ENCODE peak calls at places on chromosome 18, in seven cellular contexts. One of them, this sample, is unnamed. For H3K4me1, the result is how much of the 10 kb centered on the place peaks cover.

GRCh38 chr18:2102022-2102421 is 469.3 kb downstream of the METTL4 start:
- DNase-seq in IMR-90: no peak
- DNase-seq in mesenchymal stem cell: no peak
- DNase-seq in neuronal stem cell: no peak
- DNase-seq in H9: no peak
- DNase-seq in H1: no peak
- DNase-seq in trophoblast cell: no peak
- DNase-seq in this sample: no peak

GRCh38 chr18:8601277-8602032 is 7.8 kb upstream of the RAB12 start:
- DNase-seq in IMR-90: no peak
- DNase-seq in mesenchymal stem cell: no peak
- DNase-seq in neuronal stem cell: no peak
- DNase-seq in H9: no peak
- DNase-seq in H1: no peak
- DNase-seq in trophoblast cell: no peak
- DNase-seq in this sample: no peak

GRCh38 chr18:2827076-2827475 is 19.7 kb upstream of the EMILIN2 start:
- DNase-seq in IMR-90: no peak
- DNase-seq in mesenchymal stem cell: no peak
- DNase-seq in neuronal stem cell: no peak
- DNase-seq in H9: no peak
- DNase-seq in H1: no peak
- DNase-seq in trophoblast cell: no peak
- DNase-seq in this sample: no peak

GRCh38 chr18:55494899-55495298 is 93.1 kb downstream of the TCF4 start:
- DNase-seq in IMR-90: peak
- DNase-seq in mesenchymal stem cell: no peak
- DNase-seq in neuronal stem cell: no peak
- DNase-seq in H9: no peak
- DNase-seq in H1: no peak
- DNase-seq in trophoblast cell: no peak
- DNase-seq in this sample: no peak

GRCh38 chr18:4839639-4840038 is 357.4 kb downstream of the AKAIN1 start:
- DNase-seq in IMR-90: no peak
- DNase-seq in mesenchymal stem cell: no peak
- DNase-seq in neuronal stem cell: no peak
- DNase-seq in H9: no peak
- DNase-seq in H1: no peak
- DNase-seq in trophoblast cell: no peak
- DNase-seq in this sample: no peak

GRCh38 chr18:67517224-67517765 is 775 bp upstream of the DSEL start:
- DNase-seq in IMR-90: peak
- DNase-seq in mesenchymal stem cell: no peak
- DNase-seq in neuronal stem cell: no peak
- DNase-seq in H9: no peak
- DNase-seq in H1: no peak
- DNase-seq in trophoblast cell: no peak
- DNase-seq in this sample: no peak

GRCh38 chr18:60534539-60534938 is 162.0 kb upstream of the MC4R start:
- DNase-seq in IMR-90: peak
- DNase-seq in mesenchymal stem cell: no peak
- DNase-seq in neuronal stem cell: no peak
- DNase-seq in H9: no peak
- DNase-seq in H1: no peak
- DNase-seq in trophoblast cell: no peak
- DNase-seq in this sample: no peak

GRCh38 chr18:51196811-51197660 is 445 bp downstream of the MEX3C start:
- DNase-seq in IMR-90: peak
- DNase-seq in mesenchymal stem cell: peak
- DNase-seq in neuronal stem cell: peak
- DNase-seq in H9: peak
- DNase-seq in H1: peak
- DNase-seq in trophoblast cell: peak
- DNase-seq in this sample: peak

GRCh38 chr18:10424576-10425314 is 29.7 kb upstream of the APCDD1 start:
- DNase-seq in IMR-90: no peak
- DNase-seq in mesenchymal stem cell: peak
- DNase-seq in neuronal stem cell: no peak
- DNase-seq in H9: no peak
- DNase-seq in H1: no peak
- DNase-seq in trophoblast cell: no peak
- DNase-seq in this sample: no peak

GRCh38 chr18:51137051-51137729 is 60.3 kb downstream of the MEX3C start:
- DNase-seq in IMR-90: no peak
- DNase-seq in mesenchymal stem cell: no peak
- DNase-seq in neuronal stem cell: no peak
- DNase-seq in H9: no peak
- DNase-seq in H1: no peak
- DNase-seq in trophoblast cell: no peak
- DNase-seq in this sample: peak

GRCh38 chr18:72674710-72675109 is 130.6 kb upstream of the CBLN2 start:
- DNase-seq in IMR-90: no peak
- DNase-seq in mesenchymal stem cell: no peak
- DNase-seq in neuronal stem cell: no peak
- DNase-seq in H9: no peak
- DNase-seq in H1: no peak
- DNase-seq in trophoblast cell: no peak
- DNase-seq in this sample: no peak

GRCh38 chr18:13165636-13166423 is 52.7 kb upstream of the LDLRAD4 start:
- DNase-seq in IMR-90: no peak
- DNase-seq in mesenchymal stem cell: no peak
- DNase-seq in neuronal stem cell: no peak
- DNase-seq in H9: peak
- DNase-seq in H1: no peak
- DNase-seq in trophoblast cell: peak
- DNase-seq in this sample: peak

GRCh38 chr18:13218376-13219011 is at the start of gene LDLRAD4:
- DNase-seq in IMR-90: no peak
- DNase-seq in mesenchymal stem cell: no peak
- DNase-seq in neuronal stem cell: peak
- DNase-seq in H9: peak
- DNase-seq in H1: peak
- DNase-seq in trophoblast cell: no peak
- DNase-seq in this sample: peak

GRCh38 chr18:7789853-7790552 is 222.9 kb downstream of the PTPRM start:
- DNase-seq in IMR-90: peak
- DNase-seq in mesenchymal stem cell: peak
- DNase-seq in neuronal stem cell: peak
- DNase-seq in H9: peak
- DNase-seq in H1: no peak
- DNase-seq in trophoblast cell: no peak
- DNase-seq in this sample: peak

GRCh38 chr18:48328473-48329205 is 80.5 kb downstream of the ZBTB7C start:
- DNase-seq in IMR-90: peak
- DNase-seq in mesenchymal stem cell: peak
- DNase-seq in neuronal stem cell: no peak
- DNase-seq in H9: no peak
- DNase-seq in H1: no peak
- DNase-seq in trophoblast cell: no peak
- DNase-seq in this sample: no peak

GRCh38 chr18:75369026-75369425 is 58.5 kb downstream of the SMIM21 start:
- DNase-seq in IMR-90: no peak
- DNase-seq in mesenchymal stem cell: no peak
- DNase-seq in neuronal stem cell: no peak
- DNase-seq in H9: no peak
- DNase-seq in H1: no peak
- DNase-seq in trophoblast cell: no peak
- DNase-seq in this sample: no peak

GRCh38 chr18:6961331-6961730 is 156.3 kb downstream of the LAMA1 start:
- DNase-seq in IMR-90: no peak
- DNase-seq in mesenchymal stem cell: no peak
- DNase-seq in neuronal stem cell: no peak
- DNase-seq in H9: no peak
- DNase-seq in H1: no peak
- DNase-seq in trophoblast cell: no peak
- DNase-seq in this sample: no peak

GRCh38 chr18:26648509-26649192 is 100.3 kb upstream of the KCTD1 start:
- DNase-seq in IMR-90: no peak
- DNase-seq in mesenchymal stem cell: no peak
- DNase-seq in neuronal stem cell: no peak
- DNase-seq in H9: no peak
- DNase-seq in H1: no peak
- DNase-seq in trophoblast cell: no peak
- DNase-seq in this sample: peak

GRCh38 chr18:34401775-34402174 is 177.1 kb upstream of the NOL4 start:
- DNase-seq in IMR-90: no peak
- DNase-seq in mesenchymal stem cell: no peak
- DNase-seq in neuronal stem cell: no peak
- DNase-seq in H9: no peak
- DNase-seq in H1: no peak
- DNase-seq in trophoblast cell: no peak
- DNase-seq in this sample: no peak

GRCh38 chr18:48330016-48330991 is 78.9 kb downstream of the ZBTB7C start:
- DNase-seq in IMR-90: peak
- DNase-seq in mesenchymal stem cell: peak
- DNase-seq in neuronal stem cell: no peak
- DNase-seq in H9: no peak
- DNase-seq in H1: no peak
- DNase-seq in trophoblast cell: no peak
- DNase-seq in this sample: no peak

GRCh38 chr18:53567935-53568574 is 656.4 kb downstream of the MBD2 start:
- DNase-seq in IMR-90: peak
- DNase-seq in mesenchymal stem cell: peak
- DNase-seq in neuronal stem cell: peak
- DNase-seq in H9: no peak
- DNase-seq in H1: peak
- DNase-seq in trophoblast cell: no peak
- DNase-seq in this sample: peak

GRCh38 chr18:13464432-13465125 is 246.0 kb downstream of the LDLRAD4 start:
- DNase-seq in IMR-90: no peak
- DNase-seq in mesenchymal stem cell: no peak
- DNase-seq in neuronal stem cell: no peak
- DNase-seq in H9: no peak
- DNase-seq in H1: no peak
- DNase-seq in trophoblast cell: no peak
- DNase-seq in this sample: no peak

GRCh38 chr18:31490838-31491237 is 7.1 kb upstream of the DSG2 start:
- DNase-seq in IMR-90: no peak
- DNase-seq in mesenchymal stem cell: no peak
- DNase-seq in neuronal stem cell: no peak
- DNase-seq in H9: no peak
- DNase-seq in H1: no peak
- DNase-seq in trophoblast cell: no peak
- DNase-seq in this sample: no peak

GRCh38 chr18:22044474-22045220 is 124.7 kb upstream of the GATA6 start:
- DNase-seq in IMR-90: no peak
- DNase-seq in mesenchymal stem cell: no peak
- DNase-seq in neuronal stem cell: no peak
- DNase-seq in H9: no peak
- DNase-seq in H1: no peak
- DNase-seq in trophoblast cell: no peak
- DNase-seq in this sample: peak

GRCh38 chr18:5885337-5885736 is 10.0 kb downstream of the TMEM200C start:
- DNase-seq in IMR-90: no peak
- DNase-seq in mesenchymal stem cell: no peak
- DNase-seq in neuronal stem cell: no peak
- DNase-seq in H9: no peak
- DNase-seq in H1: no peak
- DNase-seq in trophoblast cell: no peak
- DNase-seq in this sample: no peak

GRCh38 chr18:331231-331771 is 63.5 kb upstream of the THOC1 start:
- DNase-seq in IMR-90: no peak
- DNase-seq in mesenchymal stem cell: no peak
- DNase-seq in neuronal stem cell: no peak
- DNase-seq in H9: no peak
- DNase-seq in H1: no peak
- DNase-seq in trophoblast cell: no peak
- DNase-seq in this sample: no peak

GRCh38 chr18:50559750-50560680 is at the start of gene MAPK4:
- DNase-seq in IMR-90: no peak
- DNase-seq in mesenchymal stem cell: no peak
- DNase-seq in neuronal stem cell: peak
- DNase-seq in H9: peak
- DNase-seq in H1: peak
- DNase-seq in trophoblast cell: peak
- DNase-seq in this sample: no peak

GRCh38 chr18:49843778-49844625 is 30.7 kb upstream of the ACAA2 start:
- DNase-seq in IMR-90: no peak
- DNase-seq in mesenchymal stem cell: no peak
- DNase-seq in neuronal stem cell: no peak
- DNase-seq in H9: no peak
- DNase-seq in H1: no peak
- DNase-seq in trophoblast cell: no peak
- DNase-seq in this sample: no peak

GRCh38 chr18:36348971-36349417 is 51.5 kb downstream of the FHOD3 start:
- DNase-seq in IMR-90: no peak
- DNase-seq in mesenchymal stem cell: no peak
- DNase-seq in neuronal stem cell: no peak
- DNase-seq in H9: no peak
- DNase-seq in H1: no peak
- DNase-seq in trophoblast cell: peak
- DNase-seq in this sample: no peak

DNA sequence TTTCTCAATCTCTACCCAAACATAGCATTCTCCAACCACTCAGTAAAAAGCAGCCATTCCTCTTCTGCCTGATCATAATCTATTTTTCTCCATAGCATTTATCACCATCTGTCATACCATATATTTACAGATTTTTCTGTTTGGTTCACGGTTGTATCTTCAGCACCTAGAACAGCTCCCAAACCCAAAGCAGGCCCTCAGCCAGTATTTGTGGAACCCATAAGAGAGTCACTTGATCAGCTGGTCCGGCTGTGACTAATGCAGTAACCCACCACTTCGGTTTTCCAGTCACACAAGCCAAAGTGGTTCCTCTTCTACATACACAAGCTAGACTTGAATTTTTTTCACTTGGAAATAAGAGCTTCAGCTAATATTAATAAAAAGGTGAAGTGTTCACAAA is 511.6 kb upstream of the CELF4 start:
- DNase-seq in IMR-90: no peak
- DNase-seq in mesenchymal stem cell: peak
- DNase-seq in neuronal stem cell: peak
- DNase-seq in H9: no peak
- DNase-seq in H1: no peak
- DNase-seq in trophoblast cell: no peak
- DNase-seq in this sample: peak
- H2AK5ac ChIP-seq in IMR-90: no peak
- H2AK5ac ChIP-seq in mesenchymal stem cell: no peak
- H2AK5ac ChIP-seq in neuronal stem cell: no peak
- H2AK5ac ChIP-seq in H9: no peak
- H2AK5ac ChIP-seq in H1: no peak
- H2AK5ac ChIP-seq in trophoblast cell: no peak
- H2AK5ac ChIP-seq in this sample: no peak

GRCh38 chr18:62757399-62758010 is 42.2 kb downstream of the PHLPP1 start:
- DNase-seq in IMR-90: no peak
- DNase-seq in mesenchymal stem cell: no peak
- DNase-seq in neuronal stem cell: no peak
- DNase-seq in H9: no peak
- DNase-seq in H1: no peak
- DNase-seq in trophoblast cell: no peak
- DNase-seq in this sample: no peak
- H3K27ac ChIP-seq in IMR-90: no peak
- H3K27ac ChIP-seq in mesenchymal stem cell: no peak
- H3K27ac ChIP-seq in neuronal stem cell: no peak
- H3K27ac ChIP-seq in H9: peak
- H3K27ac ChIP-seq in H1: peak
- H3K27ac ChIP-seq in trophoblast cell: no peak
- H3K27ac ChIP-seq in this sample: no peak

GRCh38 chr18:45954070-45954712 is 12.9 kb downstream of the EPG5 start:
- DNase-seq in IMR-90: peak
- DNase-seq in mesenchymal stem cell: peak
- DNase-seq in neuronal stem cell: no peak
- DNase-seq in H9: no peak
- DNase-seq in H1: no peak
- DNase-seq in trophoblast cell: peak
- DNase-seq in this sample: no peak
- H3K4me1 ChIP-seq in IMR-90: under half
- H3K4me1 ChIP-seq in mesenchymal stem cell: under half
- H3K4me1 ChIP-seq in neuronal stem cell: under half
- H3K4me1 ChIP-seq in H9: under half
- H3K4me1 ChIP-seq in H1: under half
- H3K4me1 ChIP-seq in trophoblast cell: under half
- H3K4me1 ChIP-seq in this sample: under half

GRCh38 chr18:23143871-23144270 is 8.6 kb downstream of the CABLES1 start:
- DNase-seq in IMR-90: no peak
- DNase-seq in mesenchymal stem cell: peak
- DNase-seq in neuronal stem cell: no peak
- DNase-seq in H9: no peak
- DNase-seq in H1: no peak
- DNase-seq in trophoblast cell: no peak
- DNase-seq in this sample: peak
- H2AK5ac ChIP-seq in IMR-90: peak
- H2AK5ac ChIP-seq in mesenchymal stem cell: no peak
- H2AK5ac ChIP-seq in neuronal stem cell: no peak
- H2AK5ac ChIP-seq in H9: no peak
- H2AK5ac ChIP-seq in H1: no peak
- H2AK5ac ChIP-seq in trophoblast cell: no peak
- H2AK5ac ChIP-seq in this sample: no peak